ENCODE peak calls at places on chromosome 9, in ten cellular contexts. One of them, this sample, is unnamed.

GRCh38 chr9:105413486-105414068 is 34.3 kb upstream of the FSD1L start:
- DNase-seq in Kasumi-1: no peak
- DNase-seq in fibroblast of villous mesenchyme: peak
- DNase-seq in T follicular helper cell: no peak
- DNase-seq in putamen: peak
- DNase-seq in left lung: no peak
- DNase-seq in RWPE1: peak
- DNase-seq in stimulated activated CD4-positive, alpha-beta T cell treated with anti-CD3 and anti-CD28 coated beads, Interleukin-2, amount 100 ng/mL, for 48 hours: no peak
- DNase-seq in GM03348: peak
- DNase-seq in H54: peak
- DNase-seq in this sample: peak

GRCh38 chr9:76465442-76466298 is 6.7 kb downstream of the GCNT1 start:
- DNase-seq in H54: no peak
- DNase-seq in RWPE1: no peak
- DNase-seq in stimulated activated CD4-positive, alpha-beta T cell treated with anti-CD3 and anti-CD28 coated beads, Interleukin-2, amount 100 ng/mL, for 48 hours: no peak
- DNase-seq in Kasumi-1: no peak
- DNase-seq in left lung: no peak
- DNase-seq in T follicular helper cell: no peak
- DNase-seq in putamen: no peak
- DNase-seq in fibroblast of villous mesenchyme: no peak
- DNase-seq in GM03348: no peak
- DNase-seq in this sample: no peak

GRCh38 chr9:14321517-14322125 is 7.7 kb upstream of the NFIB start:
- DNase-seq in GM03348: no peak
- DNase-seq in Kasumi-1: no peak
- DNase-seq in T follicular helper cell: no peak
- DNase-seq in H54: no peak
- DNase-seq in left lung: no peak
- DNase-seq in RWPE1: no peak
- DNase-seq in stimulated activated CD4-positive, alpha-beta T cell treated with anti-CD3 and anti-CD28 coated beads, Interleukin-2, amount 100 ng/mL, for 48 hours: no peak
- DNase-seq in fibroblast of villous mesenchyme: no peak
- DNase-seq in putamen: no peak
- DNase-seq in this sample: peak

GRCh38 chr9:130638278-130639118 is 25.9 kb upstream of the PRDM12 start:
- DNase-seq in putamen: no peak
- DNase-seq in GM03348: no peak
- DNase-seq in left lung: peak
- DNase-seq in H54: no peak
- DNase-seq in Kasumi-1: no peak
- DNase-seq in RWPE1: no peak
- DNase-seq in stimulated activated CD4-positive, alpha-beta T cell treated with anti-CD3 and anti-CD28 coated beads, Interleukin-2, amount 100 ng/mL, for 48 hours: no peak
- DNase-seq in fibroblast of villous mesenchyme: no peak
- DNase-seq in T follicular helper cell: no peak
- DNase-seq in this sample: no peak

GRCh38 chr9:93893899-93894690 is 61.1 kb downstream of the BARX1 start:
- DNase-seq in fibroblast of villous mesenchyme: no peak
- DNase-seq in H54: no peak
- DNase-seq in putamen: no peak
- DNase-seq in GM03348: peak
- DNase-seq in left lung: no peak
- DNase-seq in RWPE1: no peak
- DNase-seq in T follicular helper cell: no peak
- DNase-seq in Kasumi-1: no peak
- DNase-seq in stimulated activated CD4-positive, alpha-beta T cell treated with anti-CD3 and anti-CD28 coated beads, Interleukin-2, amount 100 ng/mL, for 48 hours: no peak
- DNase-seq in this sample: no peak

GRCh38 chr9:126503333-126504085 is 110.2 kb upstream of the LMX1B start:
- DNase-seq in left lung: no peak
- DNase-seq in putamen: no peak
- DNase-seq in H54: peak
- DNase-seq in Kasumi-1: no peak
- DNase-seq in T follicular helper cell: no peak
- DNase-seq in RWPE1: no peak
- DNase-seq in fibroblast of villous mesenchyme: no peak
- DNase-seq in GM03348: peak
- DNase-seq in stimulated activated CD4-positive, alpha-beta T cell treated with anti-CD3 and anti-CD28 coated beads, Interleukin-2, amount 100 ng/mL, for 48 hours: no peak
- DNase-seq in this sample: no peak

GRCh38 chr9:109087795-109088194 is 32.0 kb downstream of the TMEM245 start:
- DNase-seq in fibroblast of villous mesenchyme: no peak
- DNase-seq in Kasumi-1: no peak
- DNase-seq in left lung: no peak
- DNase-seq in GM03348: no peak
- DNase-seq in stimulated activated CD4-positive, alpha-beta T cell treated with anti-CD3 and anti-CD28 coated beads, Interleukin-2, amount 100 ng/mL, for 48 hours: no peak
- DNase-seq in putamen: no peak
- DNase-seq in T follicular helper cell: no peak
- DNase-seq in H54: no peak
- DNase-seq in RWPE1: no peak
- DNase-seq in this sample: no peak

GRCh38 chr9:4306788-4307144 is 6.9 kb upstream of the GLIS3 start:
- DNase-seq in putamen: no peak
- DNase-seq in stimulated activated CD4-positive, alpha-beta T cell treated with anti-CD3 and anti-CD28 coated beads, Interleukin-2, amount 100 ng/mL, for 48 hours: no peak
- DNase-seq in Kasumi-1: no peak
- DNase-seq in T follicular helper cell: no peak
- DNase-seq in fibroblast of villous mesenchyme: no peak
- DNase-seq in GM03348: no peak
- DNase-seq in RWPE1: no peak
- DNase-seq in left lung: no peak
- DNase-seq in H54: no peak
- DNase-seq in this sample: no peak

GRCh38 chr9:110919055-110919445 is 119.2 kb downstream of the LPAR1 start:
- DNase-seq in putamen: no peak
- DNase-seq in H54: no peak
- DNase-seq in fibroblast of villous mesenchyme: no peak
- DNase-seq in Kasumi-1: no peak
- DNase-seq in GM03348: no peak
- DNase-seq in RWPE1: no peak
- DNase-seq in stimulated activated CD4-positive, alpha-beta T cell treated with anti-CD3 and anti-CD28 coated beads, Interleukin-2, amount 100 ng/mL, for 48 hours: no peak
- DNase-seq in left lung: no peak
- DNase-seq in T follicular helper cell: no peak
- DNase-seq in this sample: no peak

GRCh38 chr9:122197334-122197872 is 31.4 kb downstream of the LHX6 start:
- DNase-seq in stimulated activated CD4-positive, alpha-beta T cell treated with anti-CD3 and anti-CD28 coated beads, Interleukin-2, amount 100 ng/mL, for 48 hours: no peak
- DNase-seq in RWPE1: no peak
- DNase-seq in H54: no peak
- DNase-seq in left lung: no peak
- DNase-seq in T follicular helper cell: no peak
- DNase-seq in GM03348: no peak
- DNase-seq in putamen: no peak
- DNase-seq in Kasumi-1: no peak
- DNase-seq in fibroblast of villous mesenchyme: no peak
- DNase-seq in this sample: no peak

GRCh38 chr9:27393054-27393846 is 96.3 kb upstream of the EQTN start:
- DNase-seq in RWPE1: no peak
- DNase-seq in T follicular helper cell: no peak
- DNase-seq in left lung: no peak
- DNase-seq in H54: no peak
- DNase-seq in fibroblast of villous mesenchyme: no peak
- DNase-seq in Kasumi-1: no peak
- DNase-seq in putamen: no peak
- DNase-seq in stimulated activated CD4-positive, alpha-beta T cell treated with anti-CD3 and anti-CD28 coated beads, Interleukin-2, amount 100 ng/mL, for 48 hours: no peak
- DNase-seq in GM03348: no peak
- DNase-seq in this sample: no peak

GRCh38 chr9:115672477-115673316 is 480.9 kb upstream of the PAPPA start:
- DNase-seq in RWPE1: peak
- DNase-seq in left lung: no peak
- DNase-seq in stimulated activated CD4-positive, alpha-beta T cell treated with anti-CD3 and anti-CD28 coated beads, Interleukin-2, amount 100 ng/mL, for 48 hours: no peak
- DNase-seq in GM03348: peak
- DNase-seq in Kasumi-1: no peak
- DNase-seq in fibroblast of villous mesenchyme: peak
- DNase-seq in putamen: no peak
- DNase-seq in H54: no peak
- DNase-seq in T follicular helper cell: no peak
- DNase-seq in this sample: peak

GRCh38 chr9:124453586-124454191 is 3.4 kb downstream of the ADGRD2 start:
- DNase-seq in fibroblast of villous mesenchyme: no peak
- DNase-seq in H54: no peak
- DNase-seq in putamen: no peak
- DNase-seq in GM03348: no peak
- DNase-seq in stimulated activated CD4-positive, alpha-beta T cell treated with anti-CD3 and anti-CD28 coated beads, Interleukin-2, amount 100 ng/mL, for 48 hours: no peak
- DNase-seq in RWPE1: no peak
- DNase-seq in left lung: no peak
- DNase-seq in T follicular helper cell: no peak
- DNase-seq in Kasumi-1: no peak
- DNase-seq in this sample: no peak

GRCh38 chr9:76562511-76562911 is 103.5 kb downstream of the GCNT1 start:
- DNase-seq in RWPE1: peak
- DNase-seq in stimulated activated CD4-positive, alpha-beta T cell treated with anti-CD3 and anti-CD28 coated beads, Interleukin-2, amount 100 ng/mL, for 48 hours: no peak
- DNase-seq in fibroblast of villous mesenchyme: peak
- DNase-seq in putamen: peak
- DNase-seq in GM03348: peak
- DNase-seq in T follicular helper cell: no peak
- DNase-seq in left lung: no peak
- DNase-seq in H54: no peak
- DNase-seq in Kasumi-1: no peak
- DNase-seq in this sample: peak

GRCh38 chr9:72442212-72442607 is 77.2 kb upstream of the ZFAND5 start:
- DNase-seq in RWPE1: peak
- DNase-seq in fibroblast of villous mesenchyme: peak
- DNase-seq in T follicular helper cell: no peak
- DNase-seq in GM03348: peak
- DNase-seq in putamen: no peak
- DNase-seq in stimulated activated CD4-positive, alpha-beta T cell treated with anti-CD3 and anti-CD28 coated beads, Interleukin-2, amount 100 ng/mL, for 48 hours: no peak
- DNase-seq in Kasumi-1: no peak
- DNase-seq in H54: peak
- DNase-seq in left lung: no peak
- DNase-seq in this sample: peak

GRCh38 chr9:88746744-88747398 is 211.9 kb downstream of the NXNL2 start:
- DNase-seq in left lung: no peak
- DNase-seq in RWPE1: no peak
- DNase-seq in stimulated activated CD4-positive, alpha-beta T cell treated with anti-CD3 and anti-CD28 coated beads, Interleukin-2, amount 100 ng/mL, for 48 hours: no peak
- DNase-seq in H54: no peak
- DNase-seq in GM03348: no peak
- DNase-seq in T follicular helper cell: no peak
- DNase-seq in putamen: no peak
- DNase-seq in fibroblast of villous mesenchyme: no peak
- DNase-seq in Kasumi-1: no peak
- DNase-seq in this sample: no peak

GRCh38 chr9:22084336-22085035 is 75.4 kb upstream of the CDKN2B start:
- DNase-seq in T follicular helper cell: no peak
- DNase-seq in left lung: no peak
- DNase-seq in stimulated activated CD4-positive, alpha-beta T cell treated with anti-CD3 and anti-CD28 coated beads, Interleukin-2, amount 100 ng/mL, for 48 hours: no peak
- DNase-seq in GM03348: peak
- DNase-seq in RWPE1: peak
- DNase-seq in H54: no peak
- DNase-seq in putamen: no peak
- DNase-seq in fibroblast of villous mesenchyme: peak
- DNase-seq in Kasumi-1: peak
- DNase-seq in this sample: peak

GRCh38 chr9:36764364-36765076 is 191.8 kb downstream of the MELK start:
- DNase-seq in RWPE1: no peak
- DNase-seq in stimulated activated CD4-positive, alpha-beta T cell treated with anti-CD3 and anti-CD28 coated beads, Interleukin-2, amount 100 ng/mL, for 48 hours: no peak
- DNase-seq in Kasumi-1: no peak
- DNase-seq in T follicular helper cell: no peak
- DNase-seq in GM03348: no peak
- DNase-seq in left lung: no peak
- DNase-seq in fibroblast of villous mesenchyme: no peak
- DNase-seq in H54: no peak
- DNase-seq in putamen: no peak
- DNase-seq in this sample: no peak

GRCh38 chr9:99823392-99824377 is 2.0 kb downstream of the NR4A3 start:
- DNase-seq in Kasumi-1: peak
- DNase-seq in RWPE1: peak
- DNase-seq in fibroblast of villous mesenchyme: peak
- DNase-seq in T follicular helper cell: peak
- DNase-seq in stimulated activated CD4-positive, alpha-beta T cell treated with anti-CD3 and anti-CD28 coated beads, Interleukin-2, amount 100 ng/mL, for 48 hours: peak
- DNase-seq in H54: peak
- DNase-seq in GM03348: peak
- DNase-seq in putamen: no peak
- DNase-seq in left lung: peak
- DNase-seq in this sample: no peak

GRCh38 chr9:97944612-97945011 is 6.6 kb upstream of the HEMGN start:
- DNase-seq in H54: no peak
- DNase-seq in stimulated activated CD4-positive, alpha-beta T cell treated with anti-CD3 and anti-CD28 coated beads, Interleukin-2, amount 100 ng/mL, for 48 hours: no peak
- DNase-seq in T follicular helper cell: no peak
- DNase-seq in Kasumi-1: no peak
- DNase-seq in fibroblast of villous mesenchyme: no peak
- DNase-seq in GM03348: no peak
- DNase-seq in putamen: no peak
- DNase-seq in left lung: no peak
- DNase-seq in RWPE1: no peak
- DNase-seq in this sample: no peak

GRCh38 chr9:31824860-31825259 is 559.6 kb upstream of the ACO1 start:
- DNase-seq in putamen: no peak
- DNase-seq in Kasumi-1: no peak
- DNase-seq in H54: no peak
- DNase-seq in left lung: no peak
- DNase-seq in RWPE1: no peak
- DNase-seq in fibroblast of villous mesenchyme: no peak
- DNase-seq in stimulated activated CD4-positive, alpha-beta T cell treated with anti-CD3 and anti-CD28 coated beads, Interleukin-2, amount 100 ng/mL, for 48 hours: no peak
- DNase-seq in T follicular helper cell: no peak
- DNase-seq in GM03348: no peak
- DNase-seq in this sample: no peak

GRCh38 chr9:124040935-124041816 is 29.6 kb downstream of the LHX2 start:
- DNase-seq in H54: peak
- DNase-seq in T follicular helper cell: peak
- DNase-seq in GM03348: peak
- DNase-seq in putamen: no peak
- DNase-seq in left lung: no peak
- DNase-seq in fibroblast of villous mesenchyme: peak
- DNase-seq in stimulated activated CD4-positive, alpha-beta T cell treated with anti-CD3 and anti-CD28 coated beads, Interleukin-2, amount 100 ng/mL, for 48 hours: peak
- DNase-seq in RWPE1: no peak
- DNase-seq in Kasumi-1: no peak
- DNase-seq in this sample: no peak

GRCh38 chr9:131282688-131283422 is 6.5 kb upstream of the FAM78A start:
- DNase-seq in Kasumi-1: peak
- DNase-seq in stimulated activated CD4-positive, alpha-beta T cell treated with anti-CD3 and anti-CD28 coated beads, Interleukin-2, amount 100 ng/mL, for 48 hours: no peak
- DNase-seq in putamen: no peak
- DNase-seq in GM03348: peak
- DNase-seq in RWPE1: peak
- DNase-seq in fibroblast of villous mesenchyme: peak
- DNase-seq in H54: no peak
- DNase-seq in left lung: no peak
- DNase-seq in T follicular helper cell: no peak
- DNase-seq in this sample: no peak

GRCh38 chr9:132857031-132857430 is 21.1 kb downstream of the AK8 start:
- DNase-seq in stimulated activated CD4-positive, alpha-beta T cell treated with anti-CD3 and anti-CD28 coated beads, Interleukin-2, amount 100 ng/mL, for 48 hours: no peak
- DNase-seq in fibroblast of villous mesenchyme: peak
- DNase-seq in RWPE1: no peak
- DNase-seq in putamen: no peak
- DNase-seq in Kasumi-1: no peak
- DNase-seq in H54: no peak
- DNase-seq in GM03348: peak
- DNase-seq in T follicular helper cell: no peak
- DNase-seq in left lung: peak
- DNase-seq in this sample: no peak

GRCh38 chr9:95147452-95147851 is 170.1 kb downstream of the FANCC start:
- DNase-seq in left lung: no peak
- DNase-seq in fibroblast of villous mesenchyme: peak
- DNase-seq in stimulated activated CD4-positive, alpha-beta T cell treated with anti-CD3 and anti-CD28 coated beads, Interleukin-2, amount 100 ng/mL, for 48 hours: no peak
- DNase-seq in H54: no peak
- DNase-seq in GM03348: peak
- DNase-seq in RWPE1: no peak
- DNase-seq in T follicular helper cell: no peak
- DNase-seq in Kasumi-1: no peak
- DNase-seq in putamen: no peak
- DNase-seq in this sample: no peak

GRCh38 chr9:2132484-2133082 is 117.4 kb downstream of the SMARCA2 start:
- DNase-seq in RWPE1: peak
- DNase-seq in Kasumi-1: peak
- DNase-seq in stimulated activated CD4-positive, alpha-beta T cell treated with anti-CD3 and anti-CD28 coated beads, Interleukin-2, amount 100 ng/mL, for 48 hours: no peak
- DNase-seq in putamen: no peak
- DNase-seq in left lung: no peak
- DNase-seq in H54: no peak
- DNase-seq in fibroblast of villous mesenchyme: peak
- DNase-seq in T follicular helper cell: no peak
- DNase-seq in GM03348: peak
- DNase-seq in this sample: peak

GRCh38 chr9:20270176-20270575 is 352.1 kb downstream of the MLLT3 start:
- DNase-seq in H54: no peak
- DNase-seq in left lung: no peak
- DNase-seq in putamen: no peak
- DNase-seq in stimulated activated CD4-positive, alpha-beta T cell treated with anti-CD3 and anti-CD28 coated beads, Interleukin-2, amount 100 ng/mL, for 48 hours: no peak
- DNase-seq in T follicular helper cell: no peak
- DNase-seq in RWPE1: peak
- DNase-seq in GM03348: no peak
- DNase-seq in fibroblast of villous mesenchyme: no peak
- DNase-seq in Kasumi-1: no peak
- DNase-seq in this sample: peak

This sample was measured in bronchial epithelial cell.